ENCODE peak calls at places on chromosomes 11 and 22, in seven cellular contexts. S is pancreas; X is left ventricle myocardium inferior; R is CD4-positive, alpha-beta memory T cell; B is lower lobe of right lung; V is mesendoderm; I is A549. K is an unnamed sample.

GRCh38 chr11:134536677-134537076 is 124.6 kb upstream of the B3GAT1 start:
- DNase-seq in S (no peak), I (no peak), B (no peak), X (no peak), V (no peak), R (no peak), K (no peak)

GRCh38 chr22:43148581-43148980 is 2.8 kb upstream of the TSPO start:
- DNase-seq in V (no peak), B (no peak), X (no peak), R (no peak), I (no peak), S (no peak), K (no peak)

GRCh38 chr11:11189501-11189900 is 163.5 kb downstream of the CSNK2A3 start:
- DNase-seq in I (no peak), V (no peak), R (no peak), X (no peak), S (no peak), B (no peak), K (no peak)

GRCh38 chr11:2766166-2766565 is 66.4 kb upstream of the KCNQ1OT1 start:
- DNase-seq in B (no peak), R (no peak), X (no peak), I (no peak), S (no peak), V (no peak), K (no peak)

GRCh38 chr11:132205006-132205405 is 834.6 kb downstream of the NTM start:
- DNase-seq in V (no peak), I (no peak), B (no peak), X (no peak), S (no peak), R (no peak), K (no peak)

GRCh38 chr11:103699656-103700055 is 336.8 kb upstream of the DDI1 start:
- DNase-seq in S (no peak), I (no peak), B (no peak), R (no peak), V (no peak), X (no peak), K (no peak)

GRCh38 chr11:24348908-24349307 is 147.9 kb upstream of the LUZP2 start:
- DNase-seq in B (no peak), V (no peak), X (no peak), I (no peak), S (no peak), R (no peak), K (no peak)

GRCh38 chr11:118602331-118602730 is 5.1 kb upstream of the PHLDB1 start:
- DNase-seq in I (no peak), X (peak; percentile 52), R (no peak), S (no peak), B (no peak), V (no peak), K (no peak)

GRCh38 chr11:100902454-100903141 is 215.5 kb downstream of the ARHGAP42 start:
- DNase-seq in V (no peak), X (no peak), R (no peak), I (no peak), B (no peak), S (no peak), K (no peak)

GRCh38 chr11:74696488-74696887 is 34.7 kb downstream of the CHRDL2 start:
- DNase-seq in V (no peak), S (no peak), B (no peak), I (no peak), X (no peak), R (no peak), K (no peak)

GRCh38 chr11:128269466-128269865 is 317.9 kb downstream of the ETS1 start:
- DNase-seq in R (no peak), X (no peak), B (no peak), I (no peak), V (no peak), S (no peak), K (no peak)

GRCh38 chr22:49514211-49514610 is 313.5 kb downstream of the BRD1 start:
- DNase-seq in V (no peak), I (no peak), R (no peak), X (no peak), B (no peak), S (no peak), K (no peak)

GRCh38 chr11:26905368-26905767 is 88.5 kb upstream of the FIBIN start:
- DNase-seq in I (no peak), S (no peak), R (no peak), V (peak; percentile 13), X (no peak), B (no peak), K (no peak)

GRCh38 chr22:37990862-37991261 is 6.5 kb upstream of the SOX10 start:
- DNase-seq in R (no peak), X (no peak), V (no peak), S (no peak), I (no peak), B (no peak), K (no peak)

GRCh38 chr11:72221386-72221785 is 3.2 kb upstream of the INPPL1 start:
- DNase-seq in V (no peak), I (no peak), X (no peak), S (peak; percentile 20), R (no peak), B (no peak), K (peak; percentile 16)

GRCh38 chr11:1233351-1234053 is 10.6 kb downstream of the MUC5B start:
- DNase-seq in B (peak; percentile 30), S (peak; percentile 18), R (no peak), X (peak; percentile 4), V (no peak), I (no peak), K (no peak)

GRCh38 chr11:106161775-106162174 is 84.3 kb downstream of the AASDHPPT start:
- DNase-seq in I (no peak), S (no peak), X (no peak), V (no peak), R (no peak), B (no peak), K (no peak)

DNA sequence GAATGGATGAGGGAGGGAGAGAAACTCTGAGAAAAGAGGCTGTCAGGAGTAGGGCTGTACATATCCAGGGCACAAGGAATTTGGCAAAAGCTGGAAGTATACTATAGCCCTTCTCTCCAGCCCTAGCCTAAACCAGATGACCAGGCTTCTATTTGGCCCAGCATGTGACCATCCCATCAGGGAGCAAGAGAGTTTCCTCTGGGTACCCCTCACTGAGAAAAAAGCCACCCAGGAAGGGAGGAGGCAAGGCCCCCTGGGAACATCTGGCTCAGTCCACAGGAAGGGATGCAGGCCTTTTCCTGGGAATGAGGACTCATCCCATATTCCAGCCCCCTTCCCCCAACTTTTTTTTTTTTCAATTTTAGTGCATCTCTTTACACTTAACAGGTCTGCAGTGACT is 8.3 kb downstream of the CD44 start:
- DNase-seq in S (no peak), R (peak; percentile 1), I (no peak), X (no peak), V (no peak), B (no peak), K (no peak)
- H3K4me1 ChIP-seq in S (peaks cover 51% of the 10 kb centered on the region), R (peaks cover 100% of the 10 kb centered on the region), I (peaks cover 86% of the 10 kb centered on the region), X (peaks cover 6% of the 10 kb centered on the region), V (peaks cover 18% of the 10 kb centered on the region), B (peaks cover 92% of the 10 kb centered on the region), K (peaks cover 3% of the 10 kb centered on the region)

GRCh38 chr22:33873186-33873585 is 47.1 kb downstream of the LARGE1 start:
- DNase-seq in I (no peak), V (no peak), S (no peak), B (no peak), R (no peak), X (peak; percentile 53), K (peak; percentile 77)

GRCh38 chr22:33874206-33874605 is 46.1 kb downstream of the LARGE1 start:
- DNase-seq in S (no peak), X (no peak), V (peak; percentile 37), B (no peak), I (no peak), R (no peak), K (no peak)

GRCh38 chr22:33875316-33875715 is 45.0 kb downstream of the LARGE1 start:
- DNase-seq in I (no peak), V (no peak), B (no peak), R (no peak), S (no peak), X (peak; percentile 27), K (peak; percentile 61)

GRCh38 chr22:33871935-33872334 is 48.3 kb downstream of the LARGE1 start:
- DNase-seq in S (no peak), V (no peak), B (no peak), I (no peak), X (no peak), R (no peak), K (no peak)

DNA sequence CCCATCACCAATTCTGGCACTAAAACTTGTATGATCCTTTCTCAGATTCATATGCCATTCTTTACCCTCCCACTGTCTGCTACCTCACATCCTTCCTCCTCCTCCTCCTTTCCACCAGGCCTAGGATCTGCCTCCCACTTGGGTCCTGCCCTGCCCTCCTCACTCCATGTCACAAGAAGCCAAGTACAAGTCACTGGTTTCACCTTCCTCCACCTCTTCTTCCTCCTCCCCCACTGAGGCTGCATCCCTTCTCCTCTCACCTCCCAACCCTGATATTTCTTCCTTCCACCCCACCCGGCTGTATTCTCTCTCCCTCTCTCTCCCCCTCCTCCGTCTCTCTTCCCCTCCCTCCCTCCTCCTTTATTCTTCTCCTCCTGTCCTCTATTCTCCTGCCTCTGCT is 46.6 kb downstream of the LARGE1 start:
- DNase-seq in X (no peak), I (no peak), S (no peak), R (no peak), V (no peak), B (no peak), K (no peak)
- H3K27ac ChIP-seq in X (peak overlapping the region; percentile 89), I (no peak overlapping the region), S (no peak overlapping the region), R (no peak overlapping the region), V (no peak overlapping the region), B (no peak overlapping the region), K (peak overlapping the region; percentile 88)

GRCh38 chr11:8016396-8016949 is 29.3 kb downstream of the EIF3F start:
- DNase-seq in V (peak; percentile 77), I (no peak), X (no peak), S (no peak), B (no peak), R (no peak), K (no peak)

GRCh38 chr11:8011383-8011782 is 24.2 kb downstream of the EIF3F start:
- DNase-seq in R (no peak), X (no peak), I (no peak), S (no peak), B (no peak), V (no peak), K (no peak)

GRCh38 chr11:8011981-8012444 is 24.9 kb downstream of the EIF3F start:
- DNase-seq in S (no peak), R (no peak), V (no peak), I (no peak), B (no peak), X (no peak), K (no peak)

GRCh38 chr11:8015753-8016239 is 28.7 kb downstream of the EIF3F start:
- DNase-seq in B (no peak), R (no peak), V (peak; percentile 76), S (no peak), I (no peak), X (no peak), K (no peak)

DNA sequence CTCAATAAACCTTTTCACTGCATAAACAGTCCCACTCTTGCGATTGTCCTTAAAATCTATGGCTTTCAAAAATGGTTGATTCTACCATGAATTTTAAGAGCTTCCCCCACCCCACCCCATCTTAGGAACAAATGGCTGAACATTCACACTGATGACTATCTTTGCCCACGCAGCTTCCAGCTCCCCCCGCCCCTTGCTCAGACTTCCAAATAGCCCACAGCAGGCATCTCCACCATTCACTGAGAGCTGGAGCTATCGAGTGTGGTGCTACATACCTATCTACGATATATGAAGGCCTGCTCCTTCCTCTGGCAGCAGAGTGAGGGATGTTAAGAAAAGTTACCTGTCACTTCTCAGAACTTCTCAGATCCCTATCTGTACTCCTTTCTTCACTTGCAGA is 26.7 kb downstream of the EIF3F start:
- DNase-seq in B (no peak), I (no peak), R (no peak), V (peak; percentile 88), X (no peak), S (no peak), K (no peak)
- H3K4me1 ChIP-seq in B (peaks cover 3% of the 10 kb centered on the region), I (no peaks in the 10 kb centered on the region), R (peaks cover 5% of the 10 kb centered on the region), V (peaks cover 18% of the 10 kb centered on the region), X (peaks cover 10% of the 10 kb centered on the region), S (no peaks in the 10 kb centered on the region), K (peaks cover 7% of the 10 kb centered on the region)

GRCh38 chr11:93571612-93572011 is 28.4 kb upstream of the SMCO4 start:
- DNase-seq in B (no peak), S (no peak), I (no peak), X (no peak), R (no peak), V (no peak), K (no peak)
- H3K27ac ChIP-seq in B (no peak overlapping the region), S (no peak overlapping the region), I (peak overlapping the region; percentile 69), X (no peak overlapping the region), R (no peak overlapping the region), V (no peak overlapping the region), K (no peak overlapping the region)